ENCODE peak calls at places on chromosomes 3 and 15, in four cellular contexts. One of them, this sample, is unnamed.

GRCh38 chr15:73183071-73183470 is 130.8 kb downstream of the NEO1 start:
- DNase-seq in right lobe of liver: no peak
- DNase-seq in astrocyte of the spinal cord: no peak
- DNase-seq in nephron progenitor cell: no peak
- DNase-seq in this sample: no peak

GRCh38 chr3:126523745-126524428 is at the start of gene CHST13:
- DNase-seq in nephron progenitor cell: peak
- DNase-seq in astrocyte of the spinal cord: peak
- DNase-seq in right lobe of liver: peak
- DNase-seq in this sample: no peak

GRCh38 chr15:55241895-55242294 is 45.2 kb upstream of the RSL24D1 start:
- DNase-seq in astrocyte of the spinal cord: no peak
- DNase-seq in right lobe of liver: no peak
- DNase-seq in nephron progenitor cell: no peak
- DNase-seq in this sample: no peak

GRCh38 chr3:69199942-69200341 is 77.5 kb upstream of the LMOD3 start:
- DNase-seq in right lobe of liver: no peak
- DNase-seq in astrocyte of the spinal cord: no peak
- DNase-seq in nephron progenitor cell: no peak
- DNase-seq in this sample: no peak

GRCh38 chr15:99006146-99006545 is 1.4 kb downstream of the PGPEP1L start:
- DNase-seq in astrocyte of the spinal cord: no peak
- DNase-seq in right lobe of liver: no peak
- DNase-seq in nephron progenitor cell: no peak
- DNase-seq in this sample: no peak

GRCh38 chr3:175743733-175744400 is 884.7 kb downstream of the NAALADL2 start:
- DNase-seq in nephron progenitor cell: no peak
- DNase-seq in right lobe of liver: no peak
- DNase-seq in astrocyte of the spinal cord: peak
- DNase-seq in this sample: no peak

GRCh38 chr15:31328999-31329639 is 2.5 kb downstream of the KLF13 start:
- DNase-seq in right lobe of liver: peak
- DNase-seq in astrocyte of the spinal cord: no peak
- DNase-seq in nephron progenitor cell: peak
- DNase-seq in this sample: no peak

GRCh38 chr15:64774556-64775523 is 549 bp downstream of the RBPMS2 start:
- DNase-seq in nephron progenitor cell: peak
- DNase-seq in astrocyte of the spinal cord: no peak
- DNase-seq in right lobe of liver: peak
- DNase-seq in this sample: no peak

GRCh38 chr3:127900536-127900935 is 14.5 kb upstream of the KBTBD12 start:
- DNase-seq in nephron progenitor cell: no peak
- DNase-seq in astrocyte of the spinal cord: no peak
- DNase-seq in right lobe of liver: no peak
- DNase-seq in this sample: no peak

GRCh38 chr3:100732435-100732834 is 23.1 kb downstream of the TFG start:
- DNase-seq in nephron progenitor cell: no peak
- DNase-seq in right lobe of liver: no peak
- DNase-seq in astrocyte of the spinal cord: no peak
- DNase-seq in this sample: no peak

GRCh38 chr3:100740207-100740606 is 30.9 kb downstream of the TFG start:
- DNase-seq in astrocyte of the spinal cord: no peak
- DNase-seq in right lobe of liver: no peak
- DNase-seq in nephron progenitor cell: no peak
- DNase-seq in this sample: no peak

GRCh38 chr3:100737334-100737733 is 28.0 kb downstream of the TFG start:
- DNase-seq in nephron progenitor cell: no peak
- DNase-seq in astrocyte of the spinal cord: peak
- DNase-seq in right lobe of liver: no peak
- DNase-seq in this sample: no peak
- TF ChIP-seq CTCF in nephron progenitor cell: peak
- TF ChIP-seq CTCF in astrocyte of the spinal cord: peak
- TF ChIP-seq CTCF in right lobe of liver: peak
- TF ChIP-seq CTCF in this sample: peak

GRCh38 chr3:21292971-21293370 is 458.0 kb downstream of the ZNF385D start:
- DNase-seq in right lobe of liver: no peak
- DNase-seq in nephron progenitor cell: no peak
- DNase-seq in astrocyte of the spinal cord: no peak
- DNase-seq in this sample: no peak

GRCh38 chr3:21294768-21295167 is 456.2 kb downstream of the ZNF385D start:
- DNase-seq in astrocyte of the spinal cord: peak
- DNase-seq in right lobe of liver: no peak
- DNase-seq in nephron progenitor cell: no peak
- DNase-seq in this sample: no peak

DNA sequence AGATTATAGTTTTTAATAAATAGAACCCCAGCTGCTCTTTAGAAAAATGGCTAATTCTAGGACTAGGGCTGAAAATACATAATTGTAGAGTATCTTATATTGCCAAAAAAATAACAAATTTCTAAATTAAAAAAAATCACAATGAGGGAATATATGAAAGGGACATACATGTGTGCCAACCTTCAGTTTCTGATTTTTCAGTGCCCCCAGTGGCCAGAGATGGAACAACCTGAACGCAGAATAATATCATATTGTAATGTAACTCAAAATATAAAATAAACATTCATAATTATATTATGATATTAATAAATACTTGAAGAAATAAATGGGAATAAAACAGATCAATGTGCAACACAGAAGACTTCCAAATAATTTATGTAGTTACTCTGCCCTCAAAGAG is 460.5 kb downstream of the ZNF385D start:
- DNase-seq in nephron progenitor cell: no peak
- DNase-seq in right lobe of liver: no peak
- DNase-seq in astrocyte of the spinal cord: no peak
- DNase-seq in this sample: no peak
- TF ChIP-seq CTCF in nephron progenitor cell: peak
- TF ChIP-seq CTCF in right lobe of liver: peak
- TF ChIP-seq CTCF in astrocyte of the spinal cord: peak
- TF ChIP-seq CTCF in this sample: no peak

GRCh38 chr15:92943581-92943980 is 43.5 kb downstream of the CHD2 start:
- DNase-seq in nephron progenitor cell: no peak
- DNase-seq in astrocyte of the spinal cord: no peak
- DNase-seq in right lobe of liver: no peak
- DNase-seq in this sample: no peak

GRCh38 chr15:92941668-92942067 is 41.5 kb downstream of the CHD2 start:
- DNase-seq in nephron progenitor cell: no peak
- DNase-seq in right lobe of liver: no peak
- DNase-seq in astrocyte of the spinal cord: no peak
- DNase-seq in this sample: no peak

GRCh38 chr15:92938387-92938786 is 38.3 kb downstream of the CHD2 start:
- DNase-seq in astrocyte of the spinal cord: no peak
- DNase-seq in nephron progenitor cell: no peak
- DNase-seq in right lobe of liver: no peak
- DNase-seq in this sample: no peak

GRCh38 chr15:92944946-92945521 is 44.9 kb downstream of the CHD2 start:
- DNase-seq in nephron progenitor cell: no peak
- DNase-seq in astrocyte of the spinal cord: no peak
- DNase-seq in right lobe of liver: no peak
- DNase-seq in this sample: no peak

GRCh38 chr15:92942706-92943105 is 42.6 kb downstream of the CHD2 start:
- DNase-seq in nephron progenitor cell: no peak
- DNase-seq in astrocyte of the spinal cord: no peak
- DNase-seq in right lobe of liver: no peak
- DNase-seq in this sample: no peak
- TF ChIP-seq CTCF in nephron progenitor cell: no peak
- TF ChIP-seq CTCF in astrocyte of the spinal cord: no peak
- TF ChIP-seq CTCF in right lobe of liver: no peak
- TF ChIP-seq CTCF in this sample: no peak

DNA sequence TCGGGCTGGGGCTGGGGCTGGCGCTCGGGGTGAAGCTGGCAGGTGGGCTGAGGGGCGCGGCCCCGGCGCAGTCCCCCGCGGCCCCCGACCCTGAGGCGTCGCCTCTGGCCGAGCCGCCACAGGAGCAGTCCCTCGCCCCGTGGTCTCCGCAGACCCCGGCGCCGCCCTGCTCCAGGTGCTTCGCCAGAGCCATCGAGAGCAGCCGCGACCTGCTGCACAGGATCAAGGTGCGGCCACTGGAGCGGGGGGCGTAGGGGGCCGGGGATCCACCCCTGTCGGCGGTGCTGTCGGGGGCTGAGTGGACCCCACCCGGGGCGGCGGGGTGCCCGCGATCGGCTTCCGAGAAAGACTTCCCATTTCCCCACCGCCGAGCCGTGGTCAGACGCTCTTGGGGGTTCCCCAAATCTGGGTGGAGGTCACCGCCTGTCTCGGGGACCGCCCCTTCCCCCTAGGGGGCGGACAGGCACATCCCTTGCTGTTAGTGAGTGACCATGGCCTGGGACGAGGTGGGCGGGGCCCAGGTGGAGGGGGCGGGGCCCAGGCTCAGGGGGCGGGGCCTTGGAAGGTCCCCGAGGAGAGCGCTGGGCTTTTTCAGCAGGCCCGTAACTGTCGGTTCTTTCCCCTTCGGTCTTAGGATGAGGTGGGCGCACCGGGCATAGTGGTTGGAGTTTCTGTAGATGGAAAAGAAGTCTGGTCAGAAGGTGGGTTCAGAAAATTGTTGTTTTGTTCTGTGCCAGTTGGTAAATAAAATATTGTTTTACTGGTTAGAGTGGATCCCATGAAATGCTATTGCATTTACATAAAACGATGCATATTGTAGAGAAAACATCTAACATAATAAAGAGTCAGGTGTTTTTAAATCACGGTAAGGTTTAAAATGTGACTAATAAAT is 587 bp downstream of the LACTB start:
- DNase-seq in astrocyte of the spinal cord: peak
- DNase-seq in nephron progenitor cell: peak
- DNase-seq in right lobe of liver: peak
- DNase-seq in this sample: peak
- TF ChIP-seq CTCF in astrocyte of the spinal cord: peak
- TF ChIP-seq CTCF in nephron progenitor cell: no peak
- TF ChIP-seq CTCF in right lobe of liver: peak
- TF ChIP-seq CTCF in this sample: no peak

GRCh38 chr15:66220587-66220986 is 33.0 kb downstream of the MEGF11 start:
- DNase-seq in nephron progenitor cell: no peak
- DNase-seq in astrocyte of the spinal cord: no peak
- DNase-seq in right lobe of liver: no peak
- DNase-seq in this sample: no peak
- TF ChIP-seq CTCF in nephron progenitor cell: no peak
- TF ChIP-seq CTCF in astrocyte of the spinal cord: no peak
- TF ChIP-seq CTCF in right lobe of liver: no peak
- TF ChIP-seq CTCF in this sample: no peak

GRCh38 chr3:17231537-17232261 is 346.9 kb downstream of the PLCL2 start:
- DNase-seq in right lobe of liver: no peak
- DNase-seq in nephron progenitor cell: no peak
- DNase-seq in astrocyte of the spinal cord: no peak
- DNase-seq in this sample: no peak

GRCh38 chr3:17235311-17235710 is 350.6 kb downstream of the PLCL2 start:
- DNase-seq in right lobe of liver: no peak
- DNase-seq in nephron progenitor cell: no peak
- DNase-seq in astrocyte of the spinal cord: no peak
- DNase-seq in this sample: no peak

GRCh38 chr3:17232442-17232841 is 347.7 kb downstream of the PLCL2 start:
- DNase-seq in astrocyte of the spinal cord: no peak
- DNase-seq in right lobe of liver: no peak
- DNase-seq in nephron progenitor cell: no peak
- DNase-seq in this sample: no peak

GRCh38 chr3:17234382-17234781 is 349.6 kb downstream of the PLCL2 start:
- DNase-seq in astrocyte of the spinal cord: no peak
- DNase-seq in right lobe of liver: no peak
- DNase-seq in nephron progenitor cell: no peak
- DNase-seq in this sample: no peak

DNA sequence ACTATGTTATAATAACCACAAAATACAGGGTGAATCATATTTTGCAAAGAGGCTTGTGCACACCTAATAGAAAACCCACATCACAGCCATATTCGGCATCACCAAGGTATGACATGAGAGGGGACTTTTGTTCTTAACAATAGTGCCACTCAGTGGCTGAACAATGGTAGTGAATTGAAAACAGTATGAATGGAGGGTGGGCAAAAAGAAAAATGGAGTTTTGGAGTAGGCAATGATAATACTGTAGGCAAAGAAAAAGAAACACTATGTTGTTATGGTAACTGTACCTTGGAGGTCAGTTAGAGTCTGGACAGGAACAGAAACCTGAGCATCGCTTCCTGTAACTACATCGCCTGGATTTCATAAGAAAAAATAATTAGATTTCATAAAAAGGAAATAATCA is 348.6 kb downstream of the PLCL2 start:
- DNase-seq in astrocyte of the spinal cord: peak
- DNase-seq in nephron progenitor cell: peak
- DNase-seq in right lobe of liver: no peak
- DNase-seq in this sample: peak
- TF ChIP-seq CTCF in astrocyte of the spinal cord: peak
- TF ChIP-seq CTCF in nephron progenitor cell: peak
- TF ChIP-seq CTCF in right lobe of liver: peak
- TF ChIP-seq CTCF in this sample: peak

DNA sequence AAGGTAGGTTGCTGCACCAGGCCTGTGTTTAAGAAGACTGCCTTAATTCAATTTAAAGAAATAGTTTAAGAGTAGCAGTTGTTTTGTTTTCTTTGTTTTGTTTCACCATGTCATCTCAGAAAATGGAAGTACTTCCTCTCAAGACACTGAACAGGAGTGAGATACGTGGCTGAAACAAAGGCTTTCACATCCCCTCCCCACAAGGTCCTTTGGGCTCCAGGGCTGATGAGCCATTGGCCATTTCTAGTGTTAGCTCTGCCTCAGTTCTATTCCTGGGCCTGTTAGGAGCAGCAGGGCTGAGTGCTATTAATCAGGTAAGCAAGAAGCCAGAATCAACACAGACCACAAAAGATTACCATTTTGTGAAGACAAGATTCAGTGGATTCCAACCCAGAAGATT is 132.8 kb downstream of the KCNAB1 start:
- DNase-seq in right lobe of liver: no peak
- DNase-seq in astrocyte of the spinal cord: no peak
- DNase-seq in nephron progenitor cell: no peak
- DNase-seq in this sample: no peak
- TF ChIP-seq CTCF in right lobe of liver: no peak
- TF ChIP-seq CTCF in astrocyte of the spinal cord: no peak
- TF ChIP-seq CTCF in nephron progenitor cell: no peak
- TF ChIP-seq CTCF in this sample: no peak

This sample was measured in prostate gland.